ENCODE peak calls at places on chromosomes 7 and 10, in four cellular contexts. I is K562, J is HepG2, L is GM12878. E is an unnamed sample.

GRCh38 chr7:71377062-71377461 is 245.1 kb downstream of the GALNT17 start:
- DNase-seq in I (no peak), J (no peak), L (no peak), E (no peak)

GRCh38 chr7:31443457-31443856 is 70.4 kb upstream of the ITPRID1 start:
- DNase-seq in I (peak), J (peak), L (peak), E (peak)

GRCh38 chr10:80530816-80531215 is 6.9 kb upstream of the SH2D4B start:
- DNase-seq in I (no peak), J (no peak), L (no peak), E (no peak)

GRCh38 chr7:525740-526139 is 6.1 kb upstream of the PDGFA start:
- DNase-seq in I (no peak), J (no peak), L (no peak), E (no peak)

GRCh38 chr10:96470108-96470743 is 43.5 kb downstream of the TLL2 start:
- DNase-seq in I (peak), J (peak), L (no peak), E (peak)

GRCh38 chr7:108014747-108015682 is 12.1 kb upstream of the LAMB1 start:
- DNase-seq in I (no peak), J (peak), L (no peak), E (no peak)

GRCh38 chr7:80133361-80134104 is 1.1 kb upstream of the GNAI1 start:
- DNase-seq in I (no peak), J (peak), L (no peak), E (no peak)

GRCh38 chr10:48604408-48605263 is at the start of gene ARHGAP22:
- DNase-seq in I (peak), J (no peak), L (no peak), E (peak)

DNA sequence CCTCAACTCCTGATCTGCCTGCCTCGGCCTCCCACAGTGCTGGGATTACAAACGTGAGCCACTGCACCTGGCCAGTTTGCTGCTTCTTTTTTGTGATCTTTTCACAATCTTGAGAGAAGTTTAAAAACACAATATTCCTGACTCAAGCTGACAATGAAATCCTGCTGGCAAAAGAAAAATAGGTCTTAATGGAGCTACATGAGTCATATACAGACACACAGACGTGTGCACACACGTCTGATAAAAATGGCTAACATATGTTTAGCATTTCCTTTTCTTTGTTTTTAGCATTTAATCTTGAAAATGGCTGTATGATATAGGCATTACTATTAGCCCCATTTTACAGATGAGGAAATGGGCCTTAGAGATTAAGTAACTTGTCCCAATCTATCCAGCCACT is 29.4 kb upstream of the RAB18 start:
- DNase-seq in I (no peak), J (no peak), L (no peak), E (no peak)
- TF ChIP-seq MXI1 in I (no peak), J (no peak), L (no peak), E (no peak)

GRCh38 chr7:112449353-112449752 is 907 bp upstream of the IFRD1 start:
- DNase-seq in I (peak), J (peak), L (no peak), E (no peak)

GRCh38 chr7:112450807-112451661 is 774 bp downstream of the IFRD1 start:
- DNase-seq in I (peak), J (peak), L (peak), E (peak)

GRCh38 chr7:112448891-112449290 is 1.4 kb upstream of the IFRD1 start:
- DNase-seq in I (no peak), J (no peak), L (no peak), E (no peak)

GRCh38 chr7:112448376-112448775 is 1.9 kb upstream of the IFRD1 start:
- DNase-seq in I (no peak), J (no peak), L (no peak), E (no peak)

DNA sequence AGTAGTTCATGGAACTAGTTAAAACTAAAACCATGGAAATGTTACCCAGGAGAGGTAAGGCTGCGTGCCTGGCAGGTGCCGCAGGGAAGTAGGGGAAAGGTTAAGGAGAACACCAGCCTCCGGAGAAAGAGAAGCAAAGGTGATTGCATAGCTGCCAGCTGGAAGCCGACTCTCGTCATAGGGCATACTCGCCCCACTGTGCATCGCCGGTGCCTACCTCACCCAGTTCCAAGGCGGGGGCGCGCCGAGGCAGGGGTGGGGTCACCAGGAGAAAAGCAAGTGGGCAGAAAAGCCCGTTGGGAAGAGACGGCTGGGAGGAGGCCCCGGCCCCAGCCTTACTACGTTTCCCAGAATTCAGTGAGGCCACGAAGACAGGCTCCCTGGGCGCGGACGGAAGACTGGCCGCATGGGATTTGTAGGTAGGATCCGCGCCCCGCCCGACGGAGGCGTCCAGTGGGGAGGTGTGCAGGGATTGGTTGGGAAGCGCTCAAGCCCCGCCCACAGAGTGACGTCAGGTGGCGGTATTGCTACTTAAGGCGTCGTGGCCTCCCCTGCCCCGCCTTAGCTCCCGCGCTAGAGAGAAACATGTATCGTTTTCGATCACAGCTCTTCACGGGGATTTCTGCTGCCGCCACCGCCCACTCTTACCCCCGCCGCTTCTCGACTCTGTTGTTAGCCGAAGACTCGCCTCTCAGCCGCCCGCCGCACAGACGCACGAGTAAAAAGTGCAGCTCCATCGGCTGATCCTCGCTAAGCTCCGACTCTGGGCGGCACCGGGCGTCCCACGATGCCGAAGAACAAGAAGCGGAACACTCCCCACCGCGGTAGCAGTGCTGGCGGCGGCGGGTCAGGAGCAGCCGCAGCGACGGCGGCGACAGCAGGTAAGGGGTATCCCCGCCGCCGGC is at the start of gene IFRD1:
- DNase-seq in I (peak), J (peak), L (peak), E (peak)
- TF ChIP-seq EP300 in I (no peak), J (no peak), L (no peak), E (no peak)

DNA sequence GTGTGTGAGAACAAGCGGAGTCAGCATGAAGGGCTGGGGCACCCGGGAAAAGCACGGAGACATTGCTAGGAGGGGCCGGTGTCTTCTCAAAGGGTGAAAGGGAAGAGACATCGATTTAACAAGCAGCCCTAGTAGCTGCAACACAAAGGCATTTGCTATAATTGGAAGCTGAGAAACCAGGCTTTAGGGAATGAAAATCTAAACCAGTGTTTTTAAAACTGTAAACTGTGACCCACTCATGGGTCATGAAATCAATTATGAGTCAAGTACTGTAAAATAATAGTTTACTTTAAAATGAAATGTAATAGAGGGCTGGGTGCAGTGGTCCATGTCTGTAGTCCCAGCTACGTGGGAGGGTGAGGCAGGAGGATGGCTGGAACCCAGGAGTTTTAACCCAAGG is 128.7 kb upstream of the RHEB start:
- DNase-seq in I (no peak), J (no peak), L (no peak), E (no peak)
- TF ChIP-seq MXI1 in I (no peak), J (no peak), L (no peak), E (no peak)

GRCh38 chr7:92245487-92246362 is at the start of the genes ANKIB1 and KRIT1:
- DNase-seq in I (peak), J (peak), L (peak), E (peak)
- TF ChIP-seq EP300 in I (no peak), J (no peak), L (no peak), E (no peak)

GRCh38 chr10:28922127-28922526 is 244.8 kb downstream of the BAMBI start:
- DNase-seq in I (no peak), J (peak), L (no peak), E (no peak)
- TF ChIP-seq MXI1 in I (no peak), J (no peak), L (no peak), E (no peak)

GRCh38 chr7:120168066-120168465 is 104.9 kb upstream of the KCND2 start:
- DNase-seq in I (no peak), J (no peak), L (no peak), E (no peak)
- TF ChIP-seq EP300 in I (no peak), J (no peak), L (no peak), E (no peak)

DNA sequence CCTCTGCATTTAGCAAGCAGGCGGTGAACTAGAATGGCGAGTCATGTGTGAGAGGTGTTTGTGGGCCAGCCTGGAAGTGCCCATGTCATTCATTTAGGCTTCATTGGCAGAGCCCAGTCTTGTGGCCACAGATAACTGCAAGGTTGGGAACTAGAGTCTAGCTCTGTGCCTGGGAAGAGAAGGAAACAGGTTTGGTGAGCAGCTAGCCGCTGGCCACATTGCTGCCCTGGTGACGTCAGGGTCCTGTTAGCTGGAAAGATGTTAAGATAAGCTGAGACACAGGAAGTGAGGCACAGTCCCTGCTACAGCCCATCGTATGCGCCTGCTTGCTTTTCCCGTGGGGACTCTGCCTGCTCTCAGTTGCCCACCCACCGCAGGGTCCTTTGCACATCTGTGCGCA is 185.5 kb downstream of the CAMK1D start:
- DNase-seq in I (peak), J (no peak), L (no peak), E (peak)
- TF ChIP-seq MXI1 in I (no peak), J (no peak), L (no peak), E (no peak)

E was measured in SK-N-SH.